ENCODE peak calls at places on chromosomes 6 and 20, in five cellular contexts. D is AML-193, H is epithelial cell of prostate, O is transverse colon, M is kidney epithelial cell. Z is an unnamed sample.

GRCh38 chr6:122059918-122060317 is 339.5 kb upstream of the HSF2 start:
- DNase-seq in O (no peak), M (no peak), H (no peak), D (no peak), Z (no peak)

GRCh38 chr6:136076496-136076895 is 173.6 kb downstream of the MTFR2 start:
- DNase-seq in D (no peak), O (no peak), H (no peak), M (no peak), Z (no peak)

GRCh38 chr6:751765-752164 is 58.8 kb upstream of the EXOC2 start:
- DNase-seq in M (no peak), O (no peak), D (no peak), H (no peak), Z (peak)

GRCh38 chr20:24943731-24944130 is 5.3 kb upstream of the CST7 start:
- DNase-seq in H (no peak), O (no peak), M (no peak), D (no peak), Z (no peak)

GRCh38 chr20:1434571-1435336 is 31.9 kb downstream of the NSFL1C start:
- DNase-seq in D (peak), O (peak), H (peak), M (peak), Z (no peak)

GRCh38 chr6:122719176-122719575 is 60.3 kb upstream of the FABP7 start:
- DNase-seq in M (no peak), O (no peak), H (no peak), D (no peak), Z (no peak)

GRCh38 chr6:42104095-42104806 is 38.2 kb downstream of the C6orf132 start:
- DNase-seq in D (peak), H (no peak), O (peak), M (no peak), Z (no peak)

GRCh38 chr6:124960757-124961467 is 1.3 kb upstream of the RNF217 start:
- DNase-seq in O (no peak), M (no peak), H (no peak), D (no peak), Z (no peak)

GRCh38 chr20:17869295-17869994 is 99.1 kb downstream of the SNX5 start:
- DNase-seq in M (no peak), D (no peak), O (no peak), H (no peak), Z (no peak)

GRCh38 chr6:139409026-139409425 is 34.6 kb upstream of the CITED2 start:
- DNase-seq in D (no peak), M (peak), H (peak), O (no peak), Z (peak)

GRCh38 chr6:11710221-11710836 is 68.3 kb downstream of the ADTRP start:
- DNase-seq in H (no peak), M (no peak), O (no peak), D (no peak), Z (peak)

GRCh38 chr6:72286911-72287311 is 335.0 kb upstream of the KCNQ5 start:
- DNase-seq in M (no peak), D (no peak), O (no peak), H (no peak), Z (peak)

GRCh38 chr6:112743343-112743742 is 396.2 kb downstream of the RFPL4B start:
- DNase-seq in O (no peak), H (no peak), M (no peak), D (no peak), Z (no peak)

GRCh38 chr6:84882768-84883766 is 118.7 kb upstream of the TBX18 start:
- DNase-seq in D (no peak), O (no peak), H (no peak), M (no peak), Z (no peak)

GRCh38 chr6:112163295-112164257 is 76.2 kb downstream of the FAM229B start:
- DNase-seq in H (no peak), D (peak), M (no peak), O (peak), Z (no peak)

GRCh38 chr20:47872341-47872740 is 87.1 kb upstream of the SULF2 start:
- DNase-seq in H (no peak), O (no peak), M (no peak), D (no peak), Z (no peak)

GRCh38 chr6:282867-283416 is 9.3 kb upstream of the DUSP22 start:
- DNase-seq in O (no peak), D (no peak), H (no peak), M (no peak), Z (no peak)

GRCh38 chr6:55632953-55633352 is 54.0 kb upstream of the HMGCLL1 start:
- DNase-seq in M (no peak), H (no peak), O (no peak), D (no peak), Z (no peak)

GRCh38 chr6:3176562-3177355 is 19.4 kb upstream of the TUBB2A start:
- DNase-seq in D (peak), O (no peak), H (peak), M (peak), Z (no peak)

GRCh38 chr20:8271727-8272126 is 139.7 kb downstream of the PLCB1 start:
- DNase-seq in O (no peak), M (no peak), H (no peak), D (peak), Z (no peak)

GRCh38 chr20:61436268-61436667 is 184.2 kb downstream of the CDH4 start:
- DNase-seq in H (peak), M (peak), O (no peak), D (no peak), Z (no peak)

GRCh38 chr6:154164397-154164796 is 125.4 kb downstream of the OPRM1 start:
- DNase-seq in H (no peak), M (no peak), D (peak), O (no peak), Z (peak)

GRCh38 chr20:44253528-44253927 is 6.4 kb downstream of the GDAP1L1 start:
- DNase-seq in D (no peak), H (no peak), O (no peak), M (no peak), Z (no peak)

GRCh38 chr20:376089-376488 is 4.5 kb upstream of the TRIB3 start:
- DNase-seq in D (no peak), M (no peak), H (no peak), O (no peak), Z (no peak)